ENCODE peak calls at places on chromosomes 13 and 19, in five cellular contexts. M, O, X, S and E are unnamed samples.

GRCh38 chr13:113596321-113597200 is 12.0 kb downstream of the TFDP1 start:
- DNase-seq in M (no peak), O (no peak), X (no peak), S (no peak), E (no peak)

GRCh38 chr19:3644351-3645066 is 17.9 kb upstream of the CACTIN start:
- DNase-seq in M (no peak), O (no peak), X (peak), S (peak), E (peak)

GRCh38 chr19:5913739-5914357 is at the start of gene CAPS:
- DNase-seq in M (no peak), O (peak), X (peak), S (peak), E (peak)

GRCh38 chr13:55566779-55567178 is 1573.9 kb upstream of the PRR20A start:
- DNase-seq in M (no peak), O (no peak), X (no peak), S (no peak), E (no peak)

GRCh38 chr19:31962565-31962996 is 382.8 kb upstream of the ZNF507 start:
- DNase-seq in M (no peak), O (no peak), X (no peak), S (no peak), E (no peak)

GRCh38 chr19:3832001-3832400 is 36.8 kb downstream of the ZFR2 start:
- DNase-seq in M (no peak), O (no peak), X (no peak), S (no peak), E (no peak)

GRCh38 chr13:98565726-98566577 is 11.0 kb downstream of the STK24 start:
- DNase-seq in M (no peak), O (peak), X (no peak), S (no peak), E (no peak)

GRCh38 chr13:99969934-99970760 is 1.4 kb downstream of the ZIC5 start:
- DNase-seq in M (no peak), O (peak), X (peak), S (no peak), E (peak)

GRCh38 chr13:99600318-99600717 is 99.0 kb downstream of the TM9SF2 start:
- DNase-seq in M (no peak), O (no peak), X (no peak), S (no peak), E (no peak)

GRCh38 chr19:55459950-55460657 is 1.3 kb downstream of the ISOC2 start:
- DNase-seq in M (no peak), O (no peak), X (peak), S (no peak), E (no peak)

GRCh38 chr19:50422397-50423278 is 3.9 kb downstream of the SPIB start:
- DNase-seq in M (no peak), O (no peak), X (no peak), S (no peak), E (no peak)

GRCh38 chr13:107295391-107296157 is 727.6 kb upstream of the ARGLU1 start:
- DNase-seq in M (no peak), O (no peak), X (no peak), S (peak), E (no peak)

GRCh38 chr19:35143231-35143715 is at the start of gene FXYD7:
- DNase-seq in M (no peak), O (no peak), X (no peak), S (no peak), E (no peak)

GRCh38 chr13:30004204-30004603 is 153.8 kb upstream of the UBL3 start:
- DNase-seq in M (no peak), O (no peak), X (peak), S (peak), E (no peak)

GRCh38 chr13:66014757-66015156 is 1215.4 kb downstream of the PCDH9 start:
- DNase-seq in M (no peak), O (no peak), X (peak), S (no peak), E (no peak)

DNA sequence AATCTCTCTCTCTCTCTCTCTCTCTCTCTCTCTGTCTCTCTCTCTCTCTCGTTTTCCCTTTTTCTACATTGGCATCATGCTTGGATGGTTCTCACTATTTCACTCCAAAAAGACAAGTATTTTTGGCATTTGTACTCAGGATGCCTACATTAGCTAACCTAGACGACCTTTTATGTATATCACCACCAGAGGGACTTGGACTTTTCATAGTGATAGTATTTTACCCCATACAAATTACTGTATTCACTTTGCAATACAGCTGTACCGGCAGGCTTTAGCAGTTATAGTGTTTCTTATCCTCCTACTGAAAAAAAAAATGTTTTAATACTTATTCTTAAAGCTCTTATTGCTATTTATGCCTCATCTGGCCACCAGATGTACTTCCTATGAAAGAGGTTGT is 687.2 kb upstream of the KLHL1 start:
- DNase-seq in M (no peak), O (no peak), X (no peak), S (no peak), E (no peak)
- TF ChIP-seq CTCF in M (no peak), O (no peak), X (no peak), S (no peak), E (no peak)

GRCh38 chr19:1843646-1844394 is 4.5 kb downstream of the REXO1 start:
- DNase-seq in M (no peak), O (no peak), X (no peak), S (no peak), E (no peak)
- TF ChIP-seq CTCF in M (no peak), O (no peak), X (peak), S (no peak), E (peak)

DNA sequence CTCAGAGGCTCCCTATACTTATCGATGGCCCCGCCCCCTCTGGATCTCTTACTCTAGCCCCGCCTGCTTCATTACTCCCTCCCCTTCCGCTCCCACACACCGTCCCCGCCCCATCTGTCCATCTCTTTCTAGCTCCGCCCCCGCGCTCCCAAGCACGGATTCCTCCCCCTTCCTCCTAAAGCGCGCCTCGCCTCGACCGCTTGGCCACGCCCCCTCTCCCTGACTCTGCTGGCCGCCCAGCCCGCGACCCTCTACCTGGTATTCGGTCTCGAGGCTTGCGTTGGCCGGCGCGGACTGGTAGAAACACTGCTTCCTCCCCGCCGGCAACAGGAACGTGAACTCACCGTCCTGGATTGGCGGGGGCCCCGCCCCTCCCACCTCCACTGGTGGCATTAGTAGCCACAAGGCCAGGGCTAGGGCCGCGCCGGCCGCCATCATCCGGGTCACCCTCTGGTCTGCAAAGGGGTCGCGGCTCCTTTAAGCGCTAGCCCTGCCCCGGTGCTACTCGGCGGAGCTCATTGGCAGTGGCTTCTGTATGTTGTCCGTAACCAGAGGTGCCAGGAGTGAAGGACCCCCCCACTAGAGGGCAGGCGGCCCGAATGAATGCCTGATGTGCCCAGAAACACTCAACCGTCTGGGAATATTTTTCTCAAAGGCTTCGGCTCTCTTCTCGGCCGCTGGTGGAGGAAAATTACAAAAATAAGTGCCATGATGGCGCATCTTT is at the start of gene TMED1:
- DNase-seq in M (peak), O (peak), X (peak), S (peak), E (peak)
- TF ChIP-seq CTCF in M (peak), O (no peak), X (no peak), S (peak), E (peak)

DNA sequence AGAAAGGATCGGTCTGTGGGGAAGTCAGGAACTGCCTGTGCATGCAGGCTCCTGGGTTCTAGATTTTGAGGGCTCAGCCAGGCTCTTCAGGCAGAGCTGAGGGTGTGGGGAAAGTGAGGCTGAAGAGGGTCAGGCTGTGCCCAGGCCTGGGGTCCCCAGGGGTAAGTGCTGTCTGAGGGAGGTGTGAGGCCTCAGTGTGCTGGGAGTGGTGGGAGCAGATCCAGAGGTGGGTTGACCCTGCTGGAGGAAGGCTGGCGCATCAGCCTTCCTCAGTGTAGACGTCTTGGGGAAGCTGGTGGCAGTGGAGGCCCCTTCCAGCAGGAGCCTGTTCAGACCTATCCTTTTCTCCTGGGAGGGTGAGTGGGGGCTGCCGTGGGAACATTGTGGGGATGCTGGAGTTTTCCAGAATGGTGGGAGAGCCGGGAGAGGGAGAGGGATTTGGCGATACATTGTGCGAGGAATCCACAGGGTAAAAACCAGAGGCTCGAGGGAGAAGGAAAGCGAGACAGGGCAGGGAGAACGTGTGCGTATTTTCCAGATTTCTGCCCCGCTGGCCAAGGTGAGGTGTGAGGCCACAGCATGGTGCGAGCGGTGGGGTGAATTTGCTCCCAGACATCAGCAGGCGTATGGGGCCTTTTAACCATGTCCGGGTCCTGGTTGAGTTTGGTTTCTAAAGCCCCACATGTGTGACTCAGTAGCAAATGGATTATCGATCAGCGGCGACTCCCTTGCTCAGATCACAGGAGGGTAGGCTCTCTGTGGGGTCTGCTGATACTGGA is 237.7 kb downstream of the TEX29 start:
- DNase-seq in M (no peak), O (no peak), X (no peak), S (no peak), E (no peak)
- TF ChIP-seq CTCF in M (no peak), O (no peak), X (no peak), S (no peak), E (no peak)

DNA sequence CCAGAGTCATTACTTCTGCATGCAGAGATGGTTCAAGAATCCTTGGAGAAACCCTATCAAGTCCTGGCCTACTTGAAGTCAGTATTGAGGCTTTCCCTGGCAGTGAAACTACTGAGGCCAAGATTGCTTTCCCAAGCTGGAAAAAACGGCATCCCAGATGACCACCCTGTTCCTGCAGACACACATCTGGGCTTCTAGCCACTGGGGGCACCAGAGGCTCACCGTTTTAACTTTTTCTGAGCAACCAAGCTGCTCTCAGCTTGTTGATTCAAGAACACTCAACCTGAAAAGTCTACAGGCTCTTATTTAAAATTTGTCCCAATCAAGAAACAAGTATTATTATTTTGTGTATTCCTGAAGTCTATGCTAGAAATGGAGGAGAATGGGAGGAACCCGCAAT is 66.6 kb downstream of the SPRYD7 start:
- DNase-seq in M (no peak), O (no peak), X (peak), S (peak), E (peak)
- TF ChIP-seq CTCF in M (no peak), O (no peak), X (peak), S (peak), E (peak)

GRCh38 chr13:84645196-84646071 is 763.2 kb upstream of the SLITRK1 start:
- DNase-seq in M (no peak), O (no peak), X (peak), S (peak), E (peak)

GRCh38 chr13:84651288-84651687 is 769.0 kb upstream of the SLITRK1 start:
- DNase-seq in M (no peak), O (peak), X (peak), S (peak), E (peak)

GRCh38 chr13:84653915-84654534 is 771.8 kb upstream of the SLITRK1 start:
- DNase-seq in M (no peak), O (no peak), X (no peak), S (no peak), E (no peak)

GRCh38 chr13:84649853-84650252 is 767.6 kb upstream of the SLITRK1 start:
- DNase-seq in M (no peak), O (no peak), X (peak), S (peak), E (no peak)

DNA sequence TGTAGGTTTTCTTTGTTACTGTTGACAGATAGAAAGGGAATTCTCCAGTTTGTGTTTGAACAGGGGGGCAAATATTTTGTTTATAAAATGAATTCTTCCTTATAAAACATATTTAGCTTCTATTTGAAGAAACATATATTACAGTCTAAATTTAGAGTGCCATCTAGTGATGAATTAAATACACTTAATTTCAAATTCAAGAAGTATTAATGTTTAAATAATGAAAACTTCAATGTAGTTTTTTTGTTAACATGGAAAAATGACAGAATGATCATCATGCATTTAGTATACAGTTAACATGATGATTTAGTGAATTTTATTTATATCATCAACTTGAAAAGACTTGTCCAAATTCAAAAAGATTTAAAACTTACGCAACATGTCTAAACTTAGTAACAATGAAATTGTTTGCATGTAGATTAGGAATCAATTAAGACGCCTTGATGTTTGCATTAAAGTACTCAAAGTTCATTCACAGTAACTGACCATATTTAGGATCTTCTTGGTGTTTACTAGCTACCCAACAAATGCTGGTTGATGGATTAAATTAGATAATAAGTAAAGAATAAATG is 765.9 kb upstream of the SLITRK1 start:
- DNase-seq in M (no peak), O (no peak), X (peak), S (no peak), E (no peak)
- TF ChIP-seq CTCF in M (no peak), O (no peak), X (no peak), S (peak), E (no peak)

DNA sequence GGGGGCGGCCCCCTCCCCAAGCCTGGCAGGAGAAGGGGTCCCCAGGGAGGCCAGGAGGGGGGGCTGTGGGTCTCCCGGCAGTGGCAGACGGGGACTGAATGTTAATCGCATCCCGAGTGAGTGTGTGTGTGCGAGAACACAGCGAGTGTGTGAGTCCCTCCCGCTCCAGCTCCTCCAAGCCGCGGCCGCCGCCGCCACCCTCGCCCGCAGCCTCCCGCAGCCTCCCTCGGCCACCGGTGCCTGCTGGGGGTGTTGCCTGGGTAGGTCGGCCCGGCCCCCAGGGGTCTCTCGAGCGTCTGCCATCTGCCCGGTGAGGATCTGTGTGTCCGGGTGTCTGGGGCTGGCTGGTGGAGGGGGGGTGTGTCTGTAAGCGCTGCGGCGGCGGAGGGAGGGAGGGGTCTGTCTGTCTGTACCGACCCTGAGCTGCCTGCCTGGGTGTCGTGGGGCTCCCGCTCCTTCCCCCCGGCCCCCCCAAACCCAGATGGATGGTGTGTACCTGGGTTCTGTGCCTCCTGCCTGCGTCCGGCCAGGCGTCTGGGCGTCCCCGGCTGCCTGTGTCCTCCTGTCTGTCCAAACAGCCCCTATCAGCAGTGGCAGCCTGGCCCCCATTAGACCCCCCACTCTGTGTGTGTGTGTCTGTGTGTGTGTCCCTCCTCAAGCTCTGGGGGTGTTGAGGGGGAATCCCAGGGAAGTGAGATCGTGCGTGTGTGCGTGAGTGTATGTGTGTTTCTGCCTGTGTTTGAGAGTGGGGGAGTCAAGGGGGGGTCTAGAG is at the start of gene GRIN2D:
- DNase-seq in M (no peak), O (no peak), X (no peak), S (peak), E (peak)
- TF ChIP-seq CTCF in M (no peak), O (no peak), X (no peak), S (no peak), E (no peak)

GRCh38 chr19:48844472-48844871 is 8.2 kb upstream of the HSD17B14 start:
- DNase-seq in M (no peak), O (no peak), X (peak), S (peak), E (peak)
- TF ChIP-seq CTCF in M (no peak), O (no peak), X (peak), S (peak), E (no peak)

GRCh38 chr13:39417131-39417530 is 185.9 kb downstream of the LHFPL6 start:
- DNase-seq in M (no peak), O (no peak), X (no peak), S (no peak), E (peak)
- TF ChIP-seq CTCF in M (no peak), O (no peak), X (peak), S (peak), E (peak)

GRCh38 chr19:10543420-10544241 is at the start of gene ATG4D:
- DNase-seq in M (no peak), O (peak), X (peak), S (peak), E (peak)
- TF ChIP-seq CTCF in M (no peak), O (no peak), X (no peak), S (no peak), E (no peak)